ENCODE peak calls at places on chromosomes 7 and 10, in seven cellular contexts. One of them, this sample, is unnamed.

GRCh38 chr10:116774728-116775151 is 32.4 kb upstream of the HSPA12A start:
- DNase-seq in IMR-90: no peak
- DNase-seq in GM12878: no peak
- DNase-seq in NB4: no peak
- DNase-seq in body of pancreas: no peak
- DNase-seq in esophagus squamous epithelium: no peak
- DNase-seq in HepG2: no peak
- DNase-seq in this sample: no peak

GRCh38 chr7:116185956-116186355 is 24.4 kb upstream of the TES start:
- DNase-seq in IMR-90: peak; percentile 73
- DNase-seq in HepG2: no peak
- DNase-seq in GM12878: no peak
- DNase-seq in esophagus squamous epithelium: no peak
- DNase-seq in body of pancreas: no peak
- DNase-seq in NB4: no peak
- DNase-seq in this sample: no peak

GRCh38 chr7:157402911-157403534 is 66.2 kb downstream of the DNAJB6 start:
- DNase-seq in HepG2: no peak
- DNase-seq in GM12878: no peak
- DNase-seq in esophagus squamous epithelium: no peak
- DNase-seq in NB4: peak; percentile 51
- DNase-seq in body of pancreas: no peak
- DNase-seq in IMR-90: peak; percentile 43
- DNase-seq in this sample: no peak

GRCh38 chr7:143375298-143376034 is 5.7 kb upstream of the ZYX start:
- DNase-seq in IMR-90: no peak
- DNase-seq in body of pancreas: peak; percentile 52
- DNase-seq in GM12878: no peak
- DNase-seq in HepG2: no peak
- DNase-seq in NB4: peak; percentile 98
- DNase-seq in esophagus squamous epithelium: no peak
- DNase-seq in this sample: no peak

GRCh38 chr10:70587045-70587658 is 15.4 kb downstream of the PRF1 start:
- DNase-seq in NB4: no peak
- DNase-seq in body of pancreas: no peak
- DNase-seq in IMR-90: no peak
- DNase-seq in HepG2: no peak
- DNase-seq in esophagus squamous epithelium: no peak
- DNase-seq in GM12878: peak; percentile 49
- DNase-seq in this sample: no peak

GRCh38 chr10:53477313-53477675 is 704.7 kb upstream of the MBL2 start:
- DNase-seq in IMR-90: no peak
- DNase-seq in body of pancreas: no peak
- DNase-seq in NB4: no peak
- DNase-seq in GM12878: no peak
- DNase-seq in esophagus squamous epithelium: no peak
- DNase-seq in HepG2: no peak
- DNase-seq in this sample: no peak

GRCh38 chr10:69348824-69349541 is 67.7 kb downstream of the TACR2 start:
- DNase-seq in body of pancreas: peak; percentile 30
- DNase-seq in IMR-90: peak; percentile 94
- DNase-seq in GM12878: no peak
- DNase-seq in NB4: peak; percentile 73
- DNase-seq in esophagus squamous epithelium: no peak
- DNase-seq in HepG2: no peak
- DNase-seq in this sample: peak; percentile 88

GRCh38 chr10:52376665-52377354 is 62.7 kb downstream of the DKK1 start:
- DNase-seq in NB4: no peak
- DNase-seq in HepG2: peak; percentile 67
- DNase-seq in esophagus squamous epithelium: no peak
- DNase-seq in body of pancreas: no peak
- DNase-seq in IMR-90: no peak
- DNase-seq in GM12878: no peak
- DNase-seq in this sample: no peak

GRCh38 chr7:112160130-112160770 is 45.9 kb downstream of the DOCK4 start:
- DNase-seq in IMR-90: peak; percentile 61
- DNase-seq in esophagus squamous epithelium: no peak
- DNase-seq in HepG2: peak; percentile 57
- DNase-seq in NB4: no peak
- DNase-seq in body of pancreas: peak; percentile 6
- DNase-seq in GM12878: no peak
- DNase-seq in this sample: no peak

GRCh38 chr7:2607122-2607912 is 24.5 kb upstream of the TTYH3 start:
- DNase-seq in body of pancreas: peak; percentile 43
- DNase-seq in GM12878: no peak
- DNase-seq in NB4: no peak
- DNase-seq in IMR-90: no peak
- DNase-seq in esophagus squamous epithelium: no peak
- DNase-seq in HepG2: no peak
- DNase-seq in this sample: no peak

GRCh38 chr10:60460058-60460457 is 70.4 kb upstream of the ANK3 start:
- DNase-seq in esophagus squamous epithelium: no peak
- DNase-seq in GM12878: no peak
- DNase-seq in body of pancreas: peak; percentile 4
- DNase-seq in IMR-90: no peak
- DNase-seq in HepG2: no peak
- DNase-seq in NB4: no peak
- DNase-seq in this sample: no peak

GRCh38 chr7:24409429-24410024 is 125.5 kb downstream of the NPY start:
- DNase-seq in GM12878: no peak
- DNase-seq in IMR-90: no peak
- DNase-seq in body of pancreas: no peak
- DNase-seq in HepG2: no peak
- DNase-seq in NB4: no peak
- DNase-seq in esophagus squamous epithelium: no peak
- DNase-seq in this sample: no peak

GRCh38 chr7:96426027-96426426 is 104.1 kb upstream of the SLC25A13 start:
- DNase-seq in esophagus squamous epithelium: no peak
- DNase-seq in IMR-90: no peak
- DNase-seq in NB4: no peak
- DNase-seq in body of pancreas: no peak
- DNase-seq in GM12878: no peak
- DNase-seq in HepG2: no peak
- DNase-seq in this sample: no peak

GRCh38 chr7:83259064-83259463 is 96.4 kb upstream of the PCLO start:
- DNase-seq in body of pancreas: no peak
- DNase-seq in GM12878: no peak
- DNase-seq in IMR-90: no peak
- DNase-seq in HepG2: no peak
- DNase-seq in NB4: no peak
- DNase-seq in esophagus squamous epithelium: no peak
- DNase-seq in this sample: no peak

GRCh38 chr7:79880312-79880711 is 254.3 kb upstream of the GNAI1 start:
- DNase-seq in IMR-90: no peak
- DNase-seq in body of pancreas: no peak
- DNase-seq in esophagus squamous epithelium: no peak
- DNase-seq in GM12878: no peak
- DNase-seq in NB4: no peak
- DNase-seq in HepG2: no peak
- DNase-seq in this sample: no peak

GRCh38 chr10:28663576-28664368 is 13.5 kb upstream of the BAMBI start:
- DNase-seq in IMR-90: peak; percentile 87
- DNase-seq in GM12878: no peak
- DNase-seq in body of pancreas: peak; percentile 88
- DNase-seq in esophagus squamous epithelium: no peak
- DNase-seq in NB4: peak; percentile 69
- DNase-seq in HepG2: peak; percentile 77
- DNase-seq in this sample: peak; percentile 79

GRCh38 chr7:18861514-18861913 is 255.9 kb downstream of the TWIST1 start:
- DNase-seq in HepG2: no peak
- DNase-seq in body of pancreas: no peak
- DNase-seq in NB4: no peak
- DNase-seq in GM12878: peak; percentile 11
- DNase-seq in IMR-90: peak; percentile 85
- DNase-seq in esophagus squamous epithelium: no peak
- DNase-seq in this sample: no peak

GRCh38 chr7:139016931-139017511 is 18.8 kb downstream of the ZC3HAV1L start:
- DNase-seq in body of pancreas: peak; percentile 70
- DNase-seq in esophagus squamous epithelium: peak; percentile 6
- DNase-seq in IMR-90: peak; percentile 75
- DNase-seq in NB4: peak; percentile 85
- DNase-seq in HepG2: peak; percentile 68
- DNase-seq in GM12878: no peak
- DNase-seq in this sample: peak; percentile 66

GRCh38 chr10:120186506-120186905 is 270.5 kb upstream of the PLPP4 start:
- DNase-seq in body of pancreas: no peak
- DNase-seq in esophagus squamous epithelium: no peak
- DNase-seq in IMR-90: no peak
- DNase-seq in HepG2: no peak
- DNase-seq in NB4: no peak
- DNase-seq in GM12878: no peak
- DNase-seq in this sample: no peak

GRCh38 chr10:20767028-20767427 is 130.1 kb downstream of the NEBL start:
- DNase-seq in body of pancreas: no peak
- DNase-seq in NB4: no peak
- DNase-seq in HepG2: no peak
- DNase-seq in GM12878: no peak
- DNase-seq in IMR-90: peak; percentile 4
- DNase-seq in esophagus squamous epithelium: no peak
- DNase-seq in this sample: peak; percentile 9

GRCh38 chr7:150378115-150378852 is 846 bp upstream of the ZNF775 start:
- DNase-seq in NB4: peak; percentile 92
- DNase-seq in HepG2: peak; percentile 82
- DNase-seq in body of pancreas: peak; percentile 78
- DNase-seq in esophagus squamous epithelium: no peak
- DNase-seq in GM12878: no peak
- DNase-seq in IMR-90: peak; percentile 57
- DNase-seq in this sample: peak; percentile 85

DNA sequence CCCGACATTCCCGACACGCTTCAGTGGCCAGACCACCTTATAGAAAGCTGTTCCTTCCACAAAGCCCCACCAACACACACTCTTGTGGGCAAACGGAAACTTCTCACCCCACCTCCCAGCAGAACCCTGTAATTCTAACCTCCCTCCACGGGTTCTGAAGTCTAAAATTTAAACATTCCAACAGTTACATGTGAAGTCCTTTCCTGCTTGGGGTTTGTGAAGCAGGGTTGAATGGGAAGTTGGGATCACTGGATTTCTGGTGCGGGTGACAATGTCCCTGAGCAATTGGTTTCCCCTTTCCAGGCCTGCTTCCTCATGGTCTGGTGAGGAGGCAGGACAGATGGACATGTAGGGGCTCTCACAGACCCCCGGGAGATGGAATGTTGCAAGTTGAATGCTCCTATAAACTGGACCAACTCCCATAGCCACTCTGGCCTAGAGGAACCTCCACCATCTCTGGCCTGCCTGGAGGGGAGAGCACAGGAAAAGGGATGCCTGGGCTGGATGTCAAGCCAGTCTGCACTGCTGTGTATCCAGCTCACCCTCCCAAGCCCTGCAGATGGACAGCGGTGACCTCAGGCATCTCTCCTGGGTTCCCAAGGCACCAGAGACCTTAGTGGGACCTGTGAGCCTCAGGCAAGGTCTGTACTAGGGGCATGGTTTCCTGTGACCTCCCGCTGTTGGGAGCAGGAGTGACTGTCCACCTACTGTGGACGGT is 11.3 kb downstream of the PDAP1 start:
- DNase-seq in NB4: no peak
- DNase-seq in IMR-90: no peak
- DNase-seq in GM12878: no peak
- DNase-seq in HepG2: no peak
- DNase-seq in body of pancreas: no peak
- DNase-seq in esophagus squamous epithelium: no peak
- DNase-seq in this sample: no peak
- TF ChIP-seq POLR2A in NB4: no peak
- TF ChIP-seq POLR2A in IMR-90: no peak
- TF ChIP-seq POLR2A in GM12878: peak; percentile 77
- TF ChIP-seq POLR2A in HepG2: peak; percentile 48
- TF ChIP-seq POLR2A in body of pancreas: no peak
- TF ChIP-seq POLR2A in esophagus squamous epithelium: no peak
- TF ChIP-seq POLR2A in this sample: no peak

DNA sequence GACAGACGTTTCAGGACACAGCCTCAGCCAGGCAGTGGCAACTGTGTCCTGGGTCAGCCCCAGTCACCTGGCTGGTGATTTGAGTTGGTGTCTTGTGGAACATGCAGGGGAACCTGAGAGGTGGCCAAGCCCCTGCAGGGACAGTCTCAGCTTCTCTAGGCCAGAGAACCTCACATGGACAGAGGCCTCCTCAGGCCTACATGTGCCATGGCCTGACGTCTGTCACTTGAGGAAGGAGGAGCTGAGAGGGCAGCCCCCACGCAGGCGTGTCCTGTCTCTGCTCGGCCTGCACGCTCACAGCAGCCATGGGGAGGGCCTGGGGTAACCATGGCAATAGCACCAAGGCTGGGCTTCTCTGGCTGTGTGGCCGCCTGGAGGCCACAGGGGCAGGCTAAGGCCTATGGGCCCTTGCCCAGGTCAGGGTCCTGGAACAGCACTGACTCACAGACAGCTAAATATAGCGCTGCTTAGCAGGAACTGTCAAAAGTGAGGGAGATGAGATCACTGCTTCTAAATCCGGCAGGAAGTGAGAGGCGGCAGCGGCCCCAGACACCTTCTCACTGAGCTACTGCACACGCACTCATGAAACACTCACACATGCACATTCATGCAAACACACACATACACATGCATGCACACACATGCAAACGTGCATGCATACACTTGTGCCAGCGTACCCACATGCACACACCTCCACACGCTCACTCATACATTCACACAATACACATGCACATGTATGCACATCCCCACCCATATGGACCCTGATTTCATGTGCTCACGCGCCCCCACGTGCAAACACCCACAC is 57.0 kb downstream of the YKT6 start:
- DNase-seq in GM12878: peak; percentile 89
- DNase-seq in body of pancreas: peak; percentile 70
- DNase-seq in esophagus squamous epithelium: no peak
- DNase-seq in IMR-90: peak; percentile 89
- DNase-seq in HepG2: peak; percentile 67
- DNase-seq in NB4: peak; percentile 90
- DNase-seq in this sample: peak; percentile 98
- TF ChIP-seq POLR2A in GM12878: peak; percentile 59
- TF ChIP-seq POLR2A in body of pancreas: no peak
- TF ChIP-seq POLR2A in esophagus squamous epithelium: no peak
- TF ChIP-seq POLR2A in IMR-90: no peak
- TF ChIP-seq POLR2A in HepG2: no peak
- TF ChIP-seq POLR2A in NB4: no peak
- TF ChIP-seq POLR2A in this sample: peak; percentile 32

DNA sequence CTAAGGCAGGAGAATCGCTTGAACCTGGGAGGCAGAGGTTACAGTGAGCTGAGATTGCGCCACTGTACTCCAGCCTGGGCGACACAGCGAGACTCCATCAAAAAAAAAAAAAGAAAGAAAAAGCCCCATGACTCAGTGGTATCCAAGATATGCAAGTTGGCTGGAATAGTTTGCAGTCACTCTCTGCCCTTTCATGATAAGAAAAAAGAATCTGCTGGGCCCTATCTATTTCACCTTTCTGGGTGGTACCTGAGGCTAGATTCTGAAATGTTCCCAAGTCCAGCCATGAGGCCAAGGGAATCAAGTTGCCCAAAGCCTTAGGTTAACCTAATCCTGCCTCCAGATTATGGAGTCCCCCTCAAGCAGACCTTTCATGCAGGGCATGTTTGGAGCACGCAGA is 24.3 kb downstream of the NKX2-3 start:
- DNase-seq in GM12878: no peak
- DNase-seq in NB4: no peak
- DNase-seq in HepG2: no peak
- DNase-seq in IMR-90: no peak
- DNase-seq in esophagus squamous epithelium: no peak
- DNase-seq in body of pancreas: no peak
- DNase-seq in this sample: no peak
- TF ChIP-seq POLR2A in GM12878: no peak
- TF ChIP-seq POLR2A in NB4: no peak
- TF ChIP-seq POLR2A in HepG2: no peak
- TF ChIP-seq POLR2A in IMR-90: no peak
- TF ChIP-seq POLR2A in esophagus squamous epithelium: no peak
- TF ChIP-seq POLR2A in body of pancreas: no peak
- TF ChIP-seq POLR2A in this sample: no peak

GRCh38 chr10:44975487-44976331 is 2.9 kb downstream of the DEPP1 start:
- DNase-seq in IMR-90: peak; percentile 76
- DNase-seq in NB4: peak; percentile 58
- DNase-seq in GM12878: no peak
- DNase-seq in body of pancreas: peak; percentile 90
- DNase-seq in esophagus squamous epithelium: no peak
- DNase-seq in HepG2: peak; percentile 83
- DNase-seq in this sample: peak; percentile 52
- TF ChIP-seq POLR2A in IMR-90: no peak
- TF ChIP-seq POLR2A in NB4: no peak
- TF ChIP-seq POLR2A in GM12878: no peak
- TF ChIP-seq POLR2A in body of pancreas: peak; percentile 56
- TF ChIP-seq POLR2A in esophagus squamous epithelium: no peak
- TF ChIP-seq POLR2A in HepG2: no peak
- TF ChIP-seq POLR2A in this sample: peak; percentile 42

This sample was measured in H54.